ENCODE peak calls at places on chromosomes 5 and 9, in six cellular contexts. One of them, this sample, is unnamed.

GRCh38 chr5:16784088-16784487 is 152.0 kb downstream of the MYO10 start:
- DNase-seq in left ventricle myocardium superior: no peak
- DNase-seq in NCI-H748 treated with DMSO at 0.1 percent for 48 hours: no peak
- DNase-seq in NCI-H1092: no peak
- DNase-seq in T-cell: no peak
- DNase-seq in RWPE1: no peak
- DNase-seq in this sample: no peak

GRCh38 chr5:172123269-172123692 is 64.7 kb downstream of the STK10 start:
- DNase-seq in left ventricle myocardium superior: peak
- DNase-seq in NCI-H748 treated with DMSO at 0.1 percent for 48 hours: no peak
- DNase-seq in NCI-H1092: peak
- DNase-seq in T-cell: no peak
- DNase-seq in RWPE1: peak
- DNase-seq in this sample: no peak

GRCh38 chr5:10479226-10479721 is 37.6 kb downstream of the ROPN1L start:
- DNase-seq in left ventricle myocardium superior: no peak
- DNase-seq in NCI-H748 treated with DMSO at 0.1 percent for 48 hours: peak
- DNase-seq in NCI-H1092: no peak
- DNase-seq in T-cell: no peak
- DNase-seq in RWPE1: peak
- DNase-seq in this sample: no peak

GRCh38 chr9:97802276-97802675 is 50.8 kb upstream of the FOXE1 start:
- DNase-seq in left ventricle myocardium superior: no peak
- DNase-seq in NCI-H748 treated with DMSO at 0.1 percent for 48 hours: no peak
- DNase-seq in NCI-H1092: no peak
- DNase-seq in T-cell: no peak
- DNase-seq in RWPE1: peak
- DNase-seq in this sample: no peak

GRCh38 chr5:73280821-73281746 is 108.1 kb downstream of the TMEM174 start:
- DNase-seq in left ventricle myocardium superior: no peak
- DNase-seq in NCI-H748 treated with DMSO at 0.1 percent for 48 hours: peak
- DNase-seq in NCI-H1092: peak
- DNase-seq in T-cell: no peak
- DNase-seq in RWPE1: peak
- DNase-seq in this sample: no peak

GRCh38 chr9:126307306-126308061 is 19.1 kb upstream of the MVB12B start:
- DNase-seq in left ventricle myocardium superior: no peak
- DNase-seq in NCI-H748 treated with DMSO at 0.1 percent for 48 hours: no peak
- DNase-seq in NCI-H1092: no peak
- DNase-seq in T-cell: no peak
- DNase-seq in RWPE1: no peak
- DNase-seq in this sample: no peak

GRCh38 chr9:126483468-126484056 is 130.2 kb upstream of the LMX1B start:
- DNase-seq in left ventricle myocardium superior: no peak
- DNase-seq in NCI-H748 treated with DMSO at 0.1 percent for 48 hours: no peak
- DNase-seq in NCI-H1092: no peak
- DNase-seq in T-cell: no peak
- DNase-seq in RWPE1: no peak
- DNase-seq in this sample: no peak

GRCh38 chr5:137190441-137190840 is 308.7 kb downstream of the SPOCK1 start:
- DNase-seq in left ventricle myocardium superior: no peak
- DNase-seq in NCI-H748 treated with DMSO at 0.1 percent for 48 hours: no peak
- DNase-seq in NCI-H1092: no peak
- DNase-seq in T-cell: no peak
- DNase-seq in RWPE1: no peak
- DNase-seq in this sample: no peak

GRCh38 chr9:30758726-30759446 is 1625.6 kb upstream of the ACO1 start:
- DNase-seq in left ventricle myocardium superior: no peak
- DNase-seq in NCI-H748 treated with DMSO at 0.1 percent for 48 hours: no peak
- DNase-seq in NCI-H1092: no peak
- DNase-seq in T-cell: no peak
- DNase-seq in RWPE1: no peak
- DNase-seq in this sample: no peak

GRCh38 chr5:78472469-78473106 is 112.2 kb downstream of the SCAMP1 start:
- DNase-seq in left ventricle myocardium superior: no peak
- DNase-seq in NCI-H748 treated with DMSO at 0.1 percent for 48 hours: no peak
- DNase-seq in NCI-H1092: no peak
- DNase-seq in T-cell: no peak
- DNase-seq in RWPE1: peak
- DNase-seq in this sample: no peak

GRCh38 chr5:37722236-37723146 is 117.3 kb downstream of the GDNF start:
- DNase-seq in left ventricle myocardium superior: no peak
- DNase-seq in NCI-H748 treated with DMSO at 0.1 percent for 48 hours: no peak
- DNase-seq in NCI-H1092: no peak
- DNase-seq in T-cell: no peak
- DNase-seq in RWPE1: peak
- DNase-seq in this sample: no peak

GRCh38 chr9:27368317-27368985 is 71.5 kb upstream of the EQTN start:
- DNase-seq in left ventricle myocardium superior: no peak
- DNase-seq in NCI-H748 treated with DMSO at 0.1 percent for 48 hours: no peak
- DNase-seq in NCI-H1092: no peak
- DNase-seq in T-cell: no peak
- DNase-seq in RWPE1: no peak
- DNase-seq in this sample: no peak

GRCh38 chr5:64331597-64332277 is 166.1 kb downstream of the RNF180 start:
- DNase-seq in left ventricle myocardium superior: peak
- DNase-seq in NCI-H748 treated with DMSO at 0.1 percent for 48 hours: no peak
- DNase-seq in NCI-H1092: no peak
- DNase-seq in T-cell: no peak
- DNase-seq in RWPE1: no peak
- DNase-seq in this sample: no peak

GRCh38 chr9:94881023-94881422 is 154.5 kb downstream of the AOPEP start:
- DNase-seq in left ventricle myocardium superior: no peak
- DNase-seq in NCI-H748 treated with DMSO at 0.1 percent for 48 hours: no peak
- DNase-seq in NCI-H1092: no peak
- DNase-seq in T-cell: no peak
- DNase-seq in RWPE1: no peak
- DNase-seq in this sample: no peak

GRCh38 chr9:21404146-21404545 is 4.8 kb upstream of the IFNA8 start:
- DNase-seq in left ventricle myocardium superior: no peak
- DNase-seq in NCI-H748 treated with DMSO at 0.1 percent for 48 hours: no peak
- DNase-seq in NCI-H1092: no peak
- DNase-seq in T-cell: no peak
- DNase-seq in RWPE1: no peak
- DNase-seq in this sample: no peak

GRCh38 chr5:123813937-123814624 is 302.1 kb downstream of the CSNK1G3 start:
- DNase-seq in left ventricle myocardium superior: no peak
- DNase-seq in NCI-H748 treated with DMSO at 0.1 percent for 48 hours: peak
- DNase-seq in NCI-H1092: peak
- DNase-seq in T-cell: no peak
- DNase-seq in RWPE1: no peak
- DNase-seq in this sample: no peak

GRCh38 chr9:29697011-29697410 is 2123.7 kb upstream of the C9orf72 start:
- DNase-seq in left ventricle myocardium superior: no peak
- DNase-seq in NCI-H748 treated with DMSO at 0.1 percent for 48 hours: no peak
- DNase-seq in NCI-H1092: no peak
- DNase-seq in T-cell: no peak
- DNase-seq in RWPE1: no peak
- DNase-seq in this sample: no peak

GRCh38 chr5:60287174-60287771 is 393.7 kb upstream of the PDE4D start:
- DNase-seq in left ventricle myocardium superior: no peak
- DNase-seq in NCI-H748 treated with DMSO at 0.1 percent for 48 hours: peak
- DNase-seq in NCI-H1092: no peak
- DNase-seq in T-cell: no peak
- DNase-seq in RWPE1: peak
- DNase-seq in this sample: peak

GRCh38 chr9:95645992-95646391 is 129.2 kb upstream of the PTCH1 start:
- DNase-seq in left ventricle myocardium superior: no peak
- DNase-seq in NCI-H748 treated with DMSO at 0.1 percent for 48 hours: no peak
- DNase-seq in NCI-H1092: no peak
- DNase-seq in T-cell: no peak
- DNase-seq in RWPE1: peak
- DNase-seq in this sample: no peak

GRCh38 chr9:33155393-33155792 is 11.7 kb downstream of the B4GALT1 start:
- DNase-seq in left ventricle myocardium superior: no peak
- DNase-seq in NCI-H748 treated with DMSO at 0.1 percent for 48 hours: no peak
- DNase-seq in NCI-H1092: no peak
- DNase-seq in T-cell: no peak
- DNase-seq in RWPE1: no peak
- DNase-seq in this sample: no peak

GRCh38 chr5:91177639-91178038 is 205.5 kb downstream of the ARRDC3 start:
- DNase-seq in left ventricle myocardium superior: no peak
- DNase-seq in NCI-H748 treated with DMSO at 0.1 percent for 48 hours: no peak
- DNase-seq in NCI-H1092: no peak
- DNase-seq in T-cell: no peak
- DNase-seq in RWPE1: no peak
- DNase-seq in this sample: no peak

GRCh38 chr5:134845852-134846640 is at the start of gene C5orf24:
- DNase-seq in left ventricle myocardium superior: peak
- DNase-seq in NCI-H748 treated with DMSO at 0.1 percent for 48 hours: peak
- DNase-seq in NCI-H1092: peak
- DNase-seq in T-cell: peak
- DNase-seq in RWPE1: peak
- DNase-seq in this sample: peak

GRCh38 chr9:27154923-27155322 is 45.9 kb downstream of the TEK start:
- DNase-seq in left ventricle myocardium superior: no peak
- DNase-seq in NCI-H748 treated with DMSO at 0.1 percent for 48 hours: no peak
- DNase-seq in NCI-H1092: no peak
- DNase-seq in T-cell: no peak
- DNase-seq in RWPE1: peak
- DNase-seq in this sample: no peak

GRCh38 chr5:135629666-135630065 is 50.9 kb upstream of the CXCL14 start:
- DNase-seq in left ventricle myocardium superior: no peak
- DNase-seq in NCI-H748 treated with DMSO at 0.1 percent for 48 hours: no peak
- DNase-seq in NCI-H1092: no peak
- DNase-seq in T-cell: no peak
- DNase-seq in RWPE1: no peak
- DNase-seq in this sample: no peak

GRCh38 chr9:124077915-124078572 is 66.5 kb downstream of the LHX2 start:
- DNase-seq in left ventricle myocardium superior: no peak
- DNase-seq in NCI-H748 treated with DMSO at 0.1 percent for 48 hours: no peak
- DNase-seq in NCI-H1092: no peak
- DNase-seq in T-cell: no peak
- DNase-seq in RWPE1: peak
- DNase-seq in this sample: no peak

GRCh38 chr5:11595045-11595444 is 309.2 kb downstream of the CTNND2 start:
- DNase-seq in left ventricle myocardium superior: no peak
- DNase-seq in NCI-H748 treated with DMSO at 0.1 percent for 48 hours: no peak
- DNase-seq in NCI-H1092: no peak
- DNase-seq in T-cell: no peak
- DNase-seq in RWPE1: no peak
- DNase-seq in this sample: no peak

GRCh38 chr5:82182662-82183061 is 95.5 kb downstream of the RPS23 start:
- DNase-seq in left ventricle myocardium superior: no peak
- DNase-seq in NCI-H748 treated with DMSO at 0.1 percent for 48 hours: no peak
- DNase-seq in NCI-H1092: no peak
- DNase-seq in T-cell: no peak
- DNase-seq in RWPE1: no peak
- DNase-seq in this sample: no peak

GRCh38 chr5:148376198-148376597 is 7.6 kb upstream of the FBXO38 start:
- DNase-seq in left ventricle myocardium superior: no peak
- DNase-seq in NCI-H748 treated with DMSO at 0.1 percent for 48 hours: no peak
- DNase-seq in NCI-H1092: no peak
- DNase-seq in T-cell: no peak
- DNase-seq in RWPE1: no peak
- DNase-seq in this sample: no peak

GRCh38 chr5:180180198-180180820 is 28.7 kb downstream of the RASGEF1C start:
- DNase-seq in left ventricle myocardium superior: no peak
- DNase-seq in NCI-H748 treated with DMSO at 0.1 percent for 48 hours: no peak
- DNase-seq in NCI-H1092: no peak
- DNase-seq in T-cell: no peak
- DNase-seq in RWPE1: no peak
- DNase-seq in this sample: no peak

GRCh38 chr5:151659001-151659754 is 27.5 kb downstream of the SPARC start:
- DNase-seq in left ventricle myocardium superior: peak
- DNase-seq in NCI-H748 treated with DMSO at 0.1 percent for 48 hours: peak
- DNase-seq in NCI-H1092: peak
- DNase-seq in T-cell: peak
- DNase-seq in RWPE1: peak
- DNase-seq in this sample: peak

GRCh38 chr9:96163141-96163540 is 138.8 kb downstream of the HSD17B3 start:
- DNase-seq in left ventricle myocardium superior: no peak
- DNase-seq in NCI-H748 treated with DMSO at 0.1 percent for 48 hours: no peak
- DNase-seq in NCI-H1092: no peak
- DNase-seq in T-cell: no peak
- DNase-seq in RWPE1: no peak
- DNase-seq in this sample: no peak

GRCh38 chr5:107381189-107381856 is 289.4 kb downstream of the EFNA5 start:
- DNase-seq in left ventricle myocardium superior: no peak
- DNase-seq in NCI-H748 treated with DMSO at 0.1 percent for 48 hours: peak
- DNase-seq in NCI-H1092: no peak
- DNase-seq in T-cell: no peak
- DNase-seq in RWPE1: peak
- DNase-seq in this sample: no peak

GRCh38 chr5:38601843-38602424 is 45.5 kb upstream of the LIFR start:
- DNase-seq in left ventricle myocardium superior: no peak
- DNase-seq in NCI-H748 treated with DMSO at 0.1 percent for 48 hours: no peak
- DNase-seq in NCI-H1092: no peak
- DNase-seq in T-cell: no peak
- DNase-seq in RWPE1: peak
- DNase-seq in this sample: no peak

GRCh38 chr5:97778451-97778850 is 595.4 kb upstream of the RIOK2 start:
- DNase-seq in left ventricle myocardium superior: no peak
- DNase-seq in NCI-H748 treated with DMSO at 0.1 percent for 48 hours: no peak
- DNase-seq in NCI-H1092: no peak
- DNase-seq in T-cell: no peak
- DNase-seq in RWPE1: no peak
- DNase-seq in this sample: no peak

GRCh38 chr9:123349691-123350480 is 6.1 kb upstream of the CRB2 start:
- DNase-seq in left ventricle myocardium superior: no peak
- DNase-seq in NCI-H748 treated with DMSO at 0.1 percent for 48 hours: peak
- DNase-seq in NCI-H1092: peak
- DNase-seq in T-cell: peak
- DNase-seq in RWPE1: peak
- DNase-seq in this sample: peak

GRCh38 chr9:35511453-35511852 is 21.5 kb downstream of the RUSC2 start:
- DNase-seq in left ventricle myocardium superior: no peak
- DNase-seq in NCI-H748 treated with DMSO at 0.1 percent for 48 hours: no peak
- DNase-seq in NCI-H1092: no peak
- DNase-seq in T-cell: no peak
- DNase-seq in RWPE1: no peak
- DNase-seq in this sample: no peak

GRCh38 chr9:133089271-133089671 is 27.5 kb downstream of the CEL start:
- DNase-seq in left ventricle myocardium superior: no peak
- DNase-seq in NCI-H748 treated with DMSO at 0.1 percent for 48 hours: no peak
- DNase-seq in NCI-H1092: peak
- DNase-seq in T-cell: no peak
- DNase-seq in RWPE1: no peak
- DNase-seq in this sample: no peak

GRCh38 chr5:108818613-108819272 is 71.0 kb downstream of the FER start:
- DNase-seq in left ventricle myocardium superior: no peak
- DNase-seq in NCI-H748 treated with DMSO at 0.1 percent for 48 hours: no peak
- DNase-seq in NCI-H1092: no peak
- DNase-seq in T-cell: no peak
- DNase-seq in RWPE1: peak
- DNase-seq in this sample: no peak

GRCh38 chr9:126303488-126303887 is 23.1 kb upstream of the MVB12B start:
- DNase-seq in left ventricle myocardium superior: no peak
- DNase-seq in NCI-H748 treated with DMSO at 0.1 percent for 48 hours: no peak
- DNase-seq in NCI-H1092: no peak
- DNase-seq in T-cell: no peak
- DNase-seq in RWPE1: no peak
- DNase-seq in this sample: no peak

GRCh38 chr9:106668534-106668933 is 194.4 kb upstream of the ZNF462 start:
- DNase-seq in left ventricle myocardium superior: no peak
- DNase-seq in NCI-H748 treated with DMSO at 0.1 percent for 48 hours: no peak
- DNase-seq in NCI-H1092: no peak
- DNase-seq in T-cell: no peak
- DNase-seq in RWPE1: no peak
- DNase-seq in this sample: no peak